ENCODE peak calls at places on chromosomes 3 and 15, in four cellular contexts. X, W, N and P are unnamed samples.

GRCh38 chr3:36132214-36132613 is 248.1 kb upstream of the STAC start:
- DNase-seq in N (no peak), W (no peak), X (no peak), P (no peak)

GRCh38 chr3:44284949-44285348 is 43.3 kb downstream of the TOPAZ1 start:
- DNase-seq in W (no peak), X (no peak), N (no peak), P (no peak)

GRCh38 chr3:101829066-101829830 is 20.1 kb upstream of the NFKBIZ start:
- DNase-seq in N (no peak), W (peak), X (peak), P (no peak)

GRCh38 chr15:67066041-67067021 is 929 bp downstream of the SMAD3 start:
- DNase-seq in X (peak), N (no peak), W (no peak), P (no peak)

GRCh38 chr15:66707310-66708160 is 5.5 kb downstream of the SMAD6 start:
- DNase-seq in N (peak), X (no peak), W (no peak), P (no peak)

GRCh38 chr15:82298520-82298919 is 35.9 kb downstream of the SAXO2 start:
- DNase-seq in N (no peak), X (no peak), W (peak), P (no peak)

GRCh38 chr3:29144807-29145206 is 136.1 kb upstream of the RBMS3 start:
- DNase-seq in W (no peak), N (no peak), X (peak), P (no peak)

GRCh38 chr3:99872633-99873254 is 55.1 kb downstream of the CMSS1 start:
- DNase-seq in N (no peak), X (no peak), W (peak), P (no peak)

GRCh38 chr3:189355481-189356201 is 183.9 kb downstream of the TPRG1 start:
- DNase-seq in W (peak), N (peak), X (peak), P (peak)

GRCh38 chr3:45064512-45065372 is 38.6 kb downstream of the CLEC3B start:
- DNase-seq in X (peak), W (peak), N (no peak), P (no peak)

GRCh38 chr3:112512320-112512719 is 13.0 kb upstream of the BTLA start:
- DNase-seq in X (no peak), N (no peak), W (no peak), P (no peak)

GRCh38 chr3:12948891-12949711 is 107.7 kb upstream of the RPL32 start:
- DNase-seq in W (peak), X (no peak), N (no peak), P (no peak)